ENCODE peak calls at places on chromosomes 4 and X, in five cellular contexts. One of them, this sample, is unnamed.

GRCh38 chr4:47106561-47106960 is 75.2 kb downstream of the GABRB1 start:
- DNase-seq in body of pancreas: no peak
- DNase-seq in lung microvascular endothelial cell: no peak
- DNase-seq in K562: no peak
- DNase-seq in B cell: no peak
- DNase-seq in this sample: no peak

GRCh38 chr4:135775909-135776308 is 1574.3 kb upstream of the PABPC4L start:
- DNase-seq in body of pancreas: no peak
- DNase-seq in K562: no peak
- DNase-seq in B cell: no peak
- DNase-seq in lung microvascular endothelial cell: no peak
- DNase-seq in this sample: no peak

GRCh38 chr4:153295131-153295755 is 49.2 kb upstream of the MND1 start:
- DNase-seq in body of pancreas: no peak
- DNase-seq in lung microvascular endothelial cell: no peak
- DNase-seq in K562: peak; percentile 43
- DNase-seq in B cell: no peak
- DNase-seq in this sample: no peak

GRCh38 chr4:22179124-22179874 is 230.7 kb upstream of the KCNIP4 start:
- DNase-seq in body of pancreas: no peak
- DNase-seq in K562: no peak
- DNase-seq in B cell: no peak
- DNase-seq in lung microvascular endothelial cell: peak; percentile 0
- DNase-seq in this sample: no peak

GRCh38 chrX:56932653-56933339 is 62.5 kb downstream of the SPIN3 start:
- DNase-seq in K562: no peak
- DNase-seq in B cell: no peak
- DNase-seq in body of pancreas: no peak
- DNase-seq in lung microvascular endothelial cell: no peak
- DNase-seq in this sample: no peak

GRCh38 chrX:77962068-77962902 is 7.2 kb downstream of the PGAM4 start:
- DNase-seq in B cell: no peak
- DNase-seq in K562: no peak
- DNase-seq in lung microvascular endothelial cell: peak; percentile 6
- DNase-seq in body of pancreas: no peak
- DNase-seq in this sample: no peak

GRCh38 chr4:39528056-39528465 is 822 bp upstream of the UGDH start:
- DNase-seq in body of pancreas: no peak
- DNase-seq in lung microvascular endothelial cell: peak; percentile 51
- DNase-seq in K562: no peak
- DNase-seq in B cell: no peak
- DNase-seq in this sample: peak; percentile 96

GRCh38 chrX:18294893-18295292 is 59.6 kb downstream of the SCML2 start:
- DNase-seq in K562: no peak
- DNase-seq in lung microvascular endothelial cell: no peak
- DNase-seq in B cell: no peak
- DNase-seq in body of pancreas: no peak
- DNase-seq in this sample: no peak

GRCh38 chr4:79764118-79764517 is 308.9 kb downstream of the ANTXR2 start:
- DNase-seq in lung microvascular endothelial cell: no peak
- DNase-seq in B cell: no peak
- DNase-seq in K562: no peak
- DNase-seq in body of pancreas: no peak
- DNase-seq in this sample: no peak

GRCh38 chr4:185270037-185270436 is 60.6 kb downstream of the SNX25 start:
- DNase-seq in lung microvascular endothelial cell: no peak
- DNase-seq in K562: no peak
- DNase-seq in body of pancreas: no peak
- DNase-seq in B cell: no peak
- DNase-seq in this sample: no peak

GRCh38 chr4:36775544-36775943 is 469.0 kb upstream of the NWD2 start:
- DNase-seq in body of pancreas: no peak
- DNase-seq in K562: no peak
- DNase-seq in B cell: no peak
- DNase-seq in lung microvascular endothelial cell: no peak
- DNase-seq in this sample: no peak

GRCh38 chr4:69689530-69690111 is 36.6 kb upstream of the UGT2A1 start:
- DNase-seq in B cell: peak; percentile 11
- DNase-seq in K562: peak; percentile 4
- DNase-seq in body of pancreas: no peak
- DNase-seq in lung microvascular endothelial cell: peak; percentile 78
- DNase-seq in this sample: no peak

GRCh38 chr4:8599091-8599460 is 6.5 kb downstream of the CPZ start:
- DNase-seq in K562: no peak
- DNase-seq in lung microvascular endothelial cell: no peak
- DNase-seq in body of pancreas: no peak
- DNase-seq in B cell: no peak
- DNase-seq in this sample: no peak

GRCh38 chr4:968621-969394 is 4.6 kb downstream of the DGKQ start:
- DNase-seq in K562: no peak
- DNase-seq in B cell: no peak
- DNase-seq in body of pancreas: peak; percentile 42
- DNase-seq in lung microvascular endothelial cell: no peak
- DNase-seq in this sample: no peak

GRCh38 chr4:168028970-168029610 is 63.2 kb upstream of the ANXA10 start:
- DNase-seq in B cell: no peak
- DNase-seq in lung microvascular endothelial cell: no peak
- DNase-seq in body of pancreas: no peak
- DNase-seq in K562: no peak
- DNase-seq in this sample: no peak

GRCh38 chrX:101386542-101386885 is 523 bp upstream of the BTK start:
- DNase-seq in body of pancreas: no peak
- DNase-seq in lung microvascular endothelial cell: no peak
- DNase-seq in K562: no peak
- DNase-seq in B cell: no peak
- DNase-seq in this sample: no peak

GRCh38 chr4:82797591-82798081 is 960 bp downstream of the SCD5 start:
- DNase-seq in lung microvascular endothelial cell: peak; percentile 70
- DNase-seq in body of pancreas: peak; percentile 35
- DNase-seq in B cell: peak; percentile 21
- DNase-seq in K562: no peak
- DNase-seq in this sample: no peak